ENCODE peak calls at places on chromosome 20, in four cellular contexts. X is GM13976, E is left cardiac atrium, R is KG1. H is an unnamed sample.

GRCh38 chr20:40880716-40881104 is 147.9 kb upstream of the TOP1 start:
- DNase-seq in E (no peak), X (no peak), R (no peak), H (no peak)

GRCh38 chr20:58228484-58229197 is at the start of gene ANKRD60:
- DNase-seq in R (no peak), X (peak; percentile 64), E (peak; percentile 43), H (no peak)

GRCh38 chr20:58237318-58238182 is 9.1 kb upstream of the ANKRD60 start:
- DNase-seq in R (no peak), X (no peak), E (no peak), H (no peak)

GRCh38 chr20:4084096-4084495 is 68.7 kb upstream of the RNF24 start:
- DNase-seq in R (no peak), X (no peak), E (no peak), H (no peak)

GRCh38 chr20:760751-761417 is 7.4 kb downstream of the SLC52A3 start:
- DNase-seq in E (no peak), R (no peak), X (peak; percentile 85), H (no peak)

GRCh38 chr20:44319880-44320422 is 8.9 kb upstream of the FITM2 start:
- DNase-seq in R (no peak), E (no peak), X (no peak), H (no peak)

GRCh38 chr20:22684072-22684762 is 99.8 kb upstream of the FOXA2 start:
- DNase-seq in R (peak; percentile 77), E (peak; percentile 61), X (peak; percentile 71), H (peak; percentile 73)

GRCh38 chr20:35264755-35265154 is 13.2 kb downstream of the MMP24OS start:
- DNase-seq in R (no peak), E (no peak), X (no peak), H (no peak)

GRCh38 chr20:25237610-25238318 is 10.1 kb upstream of the PYGB start:
- DNase-seq in E (peak; percentile 84), X (no peak), R (no peak), H (no peak)

GRCh38 chr20:10170261-10170660 is 48.4 kb upstream of the SNAP25 start:
- DNase-seq in R (no peak), E (no peak), X (no peak), H (no peak)

GRCh38 chr20:40984496-40984895 is 44.1 kb upstream of the TOP1 start:
- DNase-seq in R (no peak), X (no peak), E (no peak), H (no peak)

GRCh38 chr20:48818481-48818987 is 9.3 kb downstream of the PREX1 start:
- DNase-seq in X (peak; percentile 55), E (no peak), R (no peak), H (no peak)

GRCh38 chr20:36313476-36313875 is 7.3 kb downstream of the DLGAP4 start:
- DNase-seq in E (no peak), X (peak; percentile 28), R (no peak), H (no peak)

GRCh38 chr20:59015411-59015810 is 3.8 kb upstream of the TUBB1 start:
- DNase-seq in R (no peak), X (no peak), E (no peak), H (no peak)

GRCh38 chr20:46962452-46963195 is 68.0 kb downstream of the EYA2 start:
- DNase-seq in E (no peak), X (no peak), R (no peak), H (no peak)

GRCh38 chr20:19901226-19901625 is 115.9 kb upstream of the NAA20 start:
- DNase-seq in R (no peak), E (peak; percentile 34), X (no peak), H (no peak)

GRCh38 chr20:19433371-19434316 is 221.2 kb downstream of the SLC24A3 start:
- DNase-seq in E (no peak), X (peak; percentile 17), R (no peak), H (no peak)

GRCh38 chr20:2023151-2023550 is 29.3 kb upstream of the PDYN start:
- DNase-seq in X (no peak), E (no peak), R (no peak), H (no peak)

GRCh38 chr20:63889241-63890200 is 5.4 kb upstream of the DNAJC5 start:
- DNase-seq in X (no peak), E (no peak), R (no peak), H (peak; percentile 83)

GRCh38 chr20:5949943-5950270 is 426 bp downstream of the TRMT6 start:
- DNase-seq in X (no peak), R (no peak), E (no peak), H (no peak)

GRCh38 chr20:63625771-63626423 is 1.0 kb downstream of the GMEB2 start:
- DNase-seq in E (no peak), R (no peak), X (peak; percentile 62), H (no peak)

GRCh38 chr20:8764289-8764962 is 304.5 kb upstream of the PLCB4 start:
- DNase-seq in E (no peak), X (no peak), R (no peak), H (no peak)

GRCh38 chr20:25281541-25281991 is 33.7 kb downstream of the PYGB start:
- DNase-seq in X (no peak), E (peak; percentile 18), R (no peak), H (no peak)

GRCh38 chr20:46985241-46985640 is 90.6 kb downstream of the EYA2 start:
- DNase-seq in R (no peak), E (no peak), X (no peak), H (no peak)

GRCh38 chr20:53800883-53801604 is 207.4 kb upstream of the ZNF217 start:
- DNase-seq in E (no peak), R (no peak), X (no peak), H (no peak)

GRCh38 chr20:41131594-41132387 is 5.6 kb upstream of the PLCG1 start:
- DNase-seq in R (no peak), X (no peak), E (no peak), H (no peak)

GRCh38 chr20:16171180-16171579 is 402.1 kb downstream of the KIF16B start:
- DNase-seq in X (no peak), R (no peak), E (no peak), H (no peak)

GRCh38 chr20:58711266-58712051 is 18.9 kb downstream of the NPEPL1 start:
- DNase-seq in X (no peak), R (no peak), E (no peak), H (no peak)

GRCh38 chr20:44247131-44247571 is at the start of gene GDAP1L1:
- DNase-seq in X (no peak), E (peak; percentile 29), R (no peak), H (peak; percentile 81)

GRCh38 chr20:34583524-34583923 is 25.0 kb downstream of the MAP1LC3A start:
- DNase-seq in R (no peak), X (no peak), E (no peak), H (no peak)

GRCh38 chr20:44215125-44215524 is 4.6 kb upstream of the OSER1 start:
- DNase-seq in E (peak; percentile 67), X (peak; percentile 53), R (peak; percentile 38), H (peak; percentile 78)

GRCh38 chr20:10864076-10864672 is 190.4 kb upstream of the JAG1 start:
- DNase-seq in R (no peak), E (no peak), X (no peak), H (no peak)

GRCh38 chr20:62244644-62245108 is 6.4 kb downstream of the OSBPL2 start:
- DNase-seq in R (no peak), E (no peak), X (no peak), H (no peak)

GRCh38 chr20:9609892-9610502 is 95.6 kb downstream of the LAMP5 start:
- DNase-seq in E (no peak), X (peak; percentile 41), R (peak; percentile 69), H (peak; percentile 58)

GRCh38 chr20:50342638-50343102 is 152.0 kb downstream of the CEBPB start:
- DNase-seq in E (no peak), R (no peak), X (no peak), H (no peak)

GRCh38 chr20:51680067-51680749 is 88.0 kb downstream of the ATP9A start:
- DNase-seq in E (no peak), R (no peak), X (no peak), H (no peak)

GRCh38 chr20:60209048-60209447 is 250.8 kb downstream of the CDH26 start:
- DNase-seq in E (no peak), R (no peak), X (no peak), H (no peak)